ENCODE peak calls at places on chromosomes 16 and 17, in nine cellular contexts. N is H54, P is NCI-H1092 treated with DMSO at 0.1 percent for 48 hours, B is upper lobe of right lung, E is omental fat pad, V is HFF-Myc, C is anterior cingulate cortex, Q is heart right ventricle, O is LNCaP clone FGC. T is an unnamed sample.

GRCh38 chr16:80462902-80463301 is 77.9 kb upstream of the DYNLRB2 start:
- DNase-seq in B (no peak), P (no peak), N (no peak), Q (no peak), V (no peak), E (no peak), O (no peak), C (no peak), T (no peak)

GRCh38 chr17:55717898-55718735 is 4.5 kb downstream of the TMEM100 start:
- DNase-seq in Q (peak; percentile 81), B (peak; percentile 69), V (no peak), E (peak; percentile 91), C (peak; percentile 43), O (peak; percentile 57), N (no peak), P (peak; percentile 76), T (peak; percentile 66)

GRCh38 chr16:49795513-49795912 is 60.4 kb downstream of the ZNF423 start:
- DNase-seq in E (no peak), V (no peak), B (no peak), Q (no peak), N (no peak), P (no peak), C (no peak), O (no peak), T (no peak)

GRCh38 chr17:28712037-28712704 is 483 bp upstream of the PROCA1 start:
- DNase-seq in P (no peak), Q (peak; percentile 55), O (no peak), V (no peak), E (no peak), B (peak; percentile 81), N (no peak), C (no peak), T (no peak)

GRCh38 chr17:42898147-42898807 is 2.3 kb upstream of the G6PC1 start:
- DNase-seq in V (no peak), Q (no peak), O (no peak), P (no peak), N (no peak), B (no peak), E (no peak), C (no peak), T (no peak)

GRCh38 chr17:81159611-81160265 is 5.6 kb upstream of the PVALEF start:
- DNase-seq in P (no peak), V (no peak), E (no peak), B (no peak), N (no peak), O (no peak), Q (no peak), C (no peak), T (no peak)

GRCh38 chr16:2471016-2471652 is at the start of gene NTN3:
- DNase-seq in C (no peak), Q (no peak), N (no peak), E (no peak), V (no peak), B (no peak), P (peak; percentile 93), O (no peak), T (no peak)

GRCh38 chr16:59179446-59180082 is 445.4 kb upstream of the GOT2 start:
- DNase-seq in B (no peak), V (no peak), E (no peak), C (no peak), Q (no peak), P (no peak), N (no peak), O (no peak), T (no peak)

GRCh38 chr16:30372037-30372712 is 1.9 kb upstream of the TBC1D10B start:
- DNase-seq in C (no peak), P (no peak), N (no peak), E (no peak), V (no peak), B (no peak), Q (no peak), O (no peak), T (no peak)

GRCh38 chr16:275041-275621 is 613 bp downstream of the RGS11 start:
- DNase-seq in B (peak; percentile 63), V (no peak), P (no peak), E (no peak), N (no peak), O (no peak), C (no peak), Q (no peak), T (no peak)

GRCh38 chr16:81601601-81602251 is 157.1 kb downstream of the CMIP start:
- DNase-seq in O (peak; percentile 92), E (no peak), B (no peak), C (no peak), N (no peak), Q (no peak), V (no peak), P (peak; percentile 26), T (no peak)

GRCh38 chr16:48082516-48082915 is 73.3 kb downstream of the ABCC12 start:
- DNase-seq in Q (peak; percentile 26), C (no peak), V (no peak), P (no peak), N (no peak), O (no peak), E (no peak), B (no peak), T (no peak)

GRCh38 chr16:86733526-86734254 is 155.3 kb downstream of the FOXL1 start:
- DNase-seq in N (no peak), C (no peak), O (no peak), B (no peak), Q (no peak), E (no peak), V (no peak), P (no peak), T (no peak)

GRCh38 chr16:57637424-57637823 is 9.0 kb downstream of the ADGRG1 start:
- DNase-seq in C (peak; percentile 84), B (no peak), O (no peak), Q (peak; percentile 69), V (no peak), P (peak; percentile 25), E (no peak), N (no peak), T (peak; percentile 68)

GRCh38 chr17:70137451-70138230 is 31.7 kb upstream of the KCNJ2 start:
- DNase-seq in B (no peak), O (peak; percentile 52), Q (peak; percentile 57), C (peak; percentile 3), P (no peak), E (no peak), N (peak; percentile 50), V (peak; percentile 24), T (peak; percentile 14)

GRCh38 chr16:57878586-57878985 is 76.3 kb upstream of the KIFC3 start:
- DNase-seq in V (no peak), Q (no peak), E (no peak), N (no peak), P (no peak), B (no peak), O (no peak), C (no peak), T (no peak)

T was measured in hypothalamus.